ENCODE peak calls at places on chromosomes 13 and 19, in nine cellular contexts. Y is progenitor cell of endocrine pancreas; U is CD8-positive, alpha-beta T cell; F is coronary artery; P is H1; S is endothelial cell; T is HFFc6; M is GM23338; X is AG10803. K is an unnamed sample.
A peak's percentile ranks its signal among the peaks of the same experiment; 100 is the strongest.

GRCh38 chr19:35346193-35347052 is 1.3 kb upstream of the FFAR1 start:
- DNase-seq in Y (no peak), U (peak; percentile 52), F (peak; percentile 69), P (no peak), S (no peak), T (no peak), M (no peak), X (no peak), K (no peak)

GRCh38 chr13:49303533-49304252 is 56.0 kb downstream of the CDADC1 start:
- DNase-seq in Y (no peak), U (no peak), F (no peak), P (no peak), S (no peak), T (no peak), M (no peak), X (no peak), K (no peak)

GRCh38 chr13:31008400-31009115 is 76.1 kb downstream of the TEX26 start:
- DNase-seq in Y (no peak), U (no peak), F (no peak), P (no peak), S (no peak), T (no peak), M (no peak), X (no peak), K (no peak)

GRCh38 chr13:53098455-53098854 is 69.8 kb downstream of the OLFM4 start:
- DNase-seq in Y (no peak), U (no peak), F (no peak), P (no peak), S (no peak), T (no peak), M (no peak), X (no peak), K (no peak)

GRCh38 chr19:2213799-2214198 is 22.3 kb downstream of the PLEKHJ1 start:
- DNase-seq in Y (no peak), U (no peak), F (no peak), P (no peak), S (no peak), T (no peak), M (no peak), X (no peak), K (no peak)

GRCh38 chr13:70370924-70371323 is 262.7 kb upstream of the KLHL1 start:
- DNase-seq in Y (no peak), U (no peak), F (no peak), P (no peak), S (no peak), T (no peak), M (peak; percentile 9), X (no peak), K (no peak)

GRCh38 chr13:49625392-49626137 is 2.7 kb upstream of the ARL11 start:
- DNase-seq in Y (no peak), U (no peak), F (no peak), P (no peak), S (no peak), T (no peak), M (no peak), X (no peak), K (no peak)

GRCh38 chr19:993831-994393 is 6.3 kb upstream of the GRIN3B start:
- DNase-seq in Y (no peak), U (no peak), F (no peak), P (no peak), S (no peak), T (no peak), M (no peak), X (no peak), K (no peak)

GRCh38 chr13:36453518-36453917 is 21.2 kb downstream of the CCNA1 start:
- DNase-seq in Y (no peak), U (no peak), F (no peak), P (no peak), S (no peak), T (no peak), M (peak; percentile 64), X (peak; percentile 17), K (peak; percentile 2)

GRCh38 chr19:45645068-45645630 is 6.0 kb upstream of the EML2 start:
- DNase-seq in Y (no peak), U (no peak), F (no peak), P (no peak), S (no peak), T (no peak), M (no peak), X (no peak), K (no peak)

GRCh38 chr19:37594982-37595382 is 306 bp downstream of the ZNF540 start:
- DNase-seq in Y (peak; percentile 25), U (peak; percentile 45), F (peak; percentile 81), P (no peak), S (no peak), T (peak; percentile 73), M (no peak), X (peak; percentile 44), K (peak; percentile 11)

GRCh38 chr13:33394294-33394932 is 108.9 kb upstream of the STARD13 start:
- DNase-seq in Y (no peak), U (no peak), F (no peak), P (no peak), S (no peak), T (no peak), M (no peak), X (no peak), K (no peak)

GRCh38 chr13:114149774-114150740 is 17.6 kb upstream of the RASA3 start:
- DNase-seq in Y (no peak), U (no peak), F (peak; percentile 54), P (no peak), S (no peak), T (no peak), M (no peak), X (no peak), K (no peak)

GRCh38 chr13:53137777-53138176 is 109.2 kb downstream of the OLFM4 start:
- DNase-seq in Y (no peak), U (no peak), F (no peak), P (no peak), S (no peak), T (peak; percentile 13), M (no peak), X (peak; percentile 84), K (no peak)

GRCh38 chr13:48094404-48094780 is 512 bp downstream of the MED4 start:
- DNase-seq in Y (no peak), U (no peak), F (no peak), P (no peak), S (no peak), T (no peak), M (peak; percentile 24), X (peak; percentile 7), K (no peak)

GRCh38 chr19:16736709-16737108 is 17.1 kb downstream of the NWD1 start:
- DNase-seq in Y (no peak), U (no peak), F (no peak), P (no peak), S (no peak), T (no peak), M (peak; percentile 73), X (no peak), K (no peak)
- TF ChIP-seq CTCF in Y (no peak), U (no peak), F (no peak), P (no peak), S (no peak), T (no peak), M (no peak), X (no peak), K (no peak)

GRCh38 chr13:111903143-111903542 is 163.8 kb upstream of the SOX1 start:
- DNase-seq in Y (no peak), U (no peak), F (peak; percentile 17), P (no peak), S (no peak), T (no peak), M (no peak), X (no peak), K (no peak)

GRCh38 chr13:111904166-111904565 is 162.8 kb upstream of the SOX1 start:
- DNase-seq in Y (no peak), U (no peak), F (peak; percentile 29), P (no peak), S (no peak), T (no peak), M (no peak), X (no peak), K (no peak)

GRCh38 chr13:111900390-111901180 is 166.4 kb upstream of the SOX1 start:
- DNase-seq in Y (no peak), U (no peak), F (peak; percentile 43), P (no peak), S (no peak), T (no peak), M (no peak), X (no peak), K (no peak)

GRCh38 chr13:111901301-111901905 is 165.5 kb upstream of the SOX1 start:
- DNase-seq in Y (no peak), U (no peak), F (peak; percentile 54), P (no peak), S (no peak), T (no peak), M (no peak), X (no peak), K (no peak)

GRCh38 chr13:111902726-111903125 is 164.2 kb upstream of the SOX1 start:
- DNase-seq in Y (no peak), U (no peak), F (peak; percentile 11), P (no peak), S (no peak), T (no peak), M (no peak), X (no peak), K (no peak)
- TF ChIP-seq CTCF in Y (no peak), U (no peak), F (no peak), P (no peak), S (no peak), T (no peak), M (no peak), X (no peak), K (no peak)

DNA sequence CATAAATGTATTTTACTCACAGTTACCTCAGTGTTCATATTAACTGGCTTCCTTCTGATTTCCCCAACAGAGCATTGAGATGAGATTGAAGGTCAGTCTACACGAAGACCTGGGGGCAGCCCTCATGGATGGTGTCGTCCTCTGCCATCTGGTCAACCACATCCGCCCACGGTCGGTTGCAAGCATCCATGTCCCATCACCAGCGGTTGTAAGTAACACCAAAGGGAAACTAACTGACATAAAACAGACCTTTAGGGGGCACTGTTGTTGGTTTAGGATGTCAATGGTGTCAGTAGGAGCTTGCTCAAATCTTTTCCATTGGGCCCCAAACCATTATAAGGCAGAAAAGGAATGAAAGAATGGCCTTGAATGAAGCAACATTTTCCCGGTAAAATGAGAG is 68.2 kb downstream of the ESD start:
- DNase-seq in Y (no peak), U (no peak), F (no peak), P (no peak), S (peak; percentile 10), T (no peak), M (peak; percentile 78), X (no peak), K (no peak)
- TF ChIP-seq CTCF in Y (no peak), U (no peak), F (no peak), P (peak; percentile 57), S (no peak), T (peak; percentile 63), M (peak; percentile 55), X (peak; percentile 19), K (peak; percentile 15)

DNA sequence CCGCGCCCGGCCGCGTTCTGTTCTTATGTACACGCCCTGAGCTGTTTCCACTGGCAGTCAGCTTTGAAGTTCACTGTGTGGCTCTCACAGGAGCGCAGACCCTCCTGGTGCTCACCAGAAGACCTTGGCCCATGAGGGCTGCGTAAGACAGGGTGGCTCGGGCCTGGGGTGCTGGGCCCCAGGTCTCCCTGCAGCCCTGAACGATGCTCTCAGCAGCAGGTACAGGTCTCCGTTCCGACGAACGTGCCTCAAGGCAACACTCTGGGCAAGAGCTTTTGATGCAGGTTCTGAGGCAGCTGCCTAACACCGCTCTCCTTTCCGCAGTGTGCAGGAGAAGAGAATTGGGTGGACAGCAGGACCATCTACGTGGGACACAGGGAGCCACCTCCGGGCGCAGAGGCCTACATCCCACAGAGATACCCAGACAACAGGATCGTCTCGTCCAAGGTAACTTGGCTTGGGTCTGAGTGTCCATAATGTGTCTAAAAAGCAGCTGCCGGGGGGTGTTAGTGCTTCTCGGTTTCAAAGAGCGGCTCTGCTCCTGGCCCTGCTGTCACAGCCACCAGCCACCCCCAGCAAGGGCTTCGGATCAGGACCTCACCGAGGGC is 95.1 kb downstream of the ATP11A start:
- DNase-seq in Y (no peak), U (no peak), F (no peak), P (no peak), S (no peak), T (no peak), M (no peak), X (no peak), K (no peak)
- TF ChIP-seq CTCF in Y (no peak), U (no peak), F (no peak), P (no peak), S (no peak), T (no peak), M (no peak), X (no peak), K (no peak)

K was measured in AG09309.